ENCODE peak calls at places on chromosome 11, in nine cellular contexts. N, H, G, I, S, D, O, Q and Y are unnamed samples.

GRCh38 chr11:108117746-108118371 is 3.5 kb upstream of the ACAT1 start:
- DNase-seq in N (no peak), H (no peak), G (peak), I (no peak), S (no peak), D (peak), O (peak), Q (peak), Y (peak)

GRCh38 chr11:41110527-41110926 is 348.9 kb downstream of the LRRC4C start:
- DNase-seq in N (no peak), H (no peak), G (no peak), I (no peak), S (no peak), D (no peak), O (no peak), Q (no peak), Y (no peak)

GRCh38 chr11:78039919-78040671 is 17.0 kb upstream of the KCTD14 start:
- DNase-seq in N (peak), H (peak), G (peak), I (peak), S (peak), D (peak), O (peak), Q (peak), Y (peak)

GRCh38 chr11:121206810-121207209 is 85.8 kb upstream of the SC5D start:
- DNase-seq in N (no peak), H (no peak), G (no peak), I (no peak), S (no peak), D (peak), O (no peak), Q (no peak), Y (no peak)

GRCh38 chr11:114246321-114247069 is 49.7 kb upstream of the NNMT start:
- DNase-seq in N (no peak), H (no peak), G (no peak), I (no peak), S (no peak), D (no peak), O (no peak), Q (no peak), Y (no peak)

GRCh38 chr11:131889760-131890620 is 519.6 kb downstream of the NTM start:
- DNase-seq in N (no peak), H (no peak), G (no peak), I (no peak), S (no peak), D (no peak), O (no peak), Q (no peak), Y (no peak)

GRCh38 chr11:114308689-114309089 is 12.5 kb downstream of the NNMT start:
- DNase-seq in N (no peak), H (no peak), G (no peak), I (no peak), S (no peak), D (no peak), O (no peak), Q (no peak), Y (no peak)

GRCh38 chr11:13210424-13210823 is 67.2 kb upstream of the BMAL1 start:
- DNase-seq in N (peak), H (peak), G (peak), I (peak), S (peak), D (peak), O (peak), Q (peak), Y (peak)

GRCh38 chr11:35030716-35031213 is 108.2 kb upstream of the CD44 start:
- DNase-seq in N (no peak), H (no peak), G (peak), I (peak), S (peak), D (peak), O (peak), Q (no peak), Y (peak)

GRCh38 chr11:3037041-3037944 is 19.9 kb downstream of the CARS1 start:
- DNase-seq in N (peak), H (peak), G (peak), I (peak), S (peak), D (peak), O (peak), Q (peak), Y (peak)

GRCh38 chr11:28715726-28716125 is 607.5 kb downstream of the METTL15 start:
- DNase-seq in N (no peak), H (no peak), G (no peak), I (no peak), S (no peak), D (no peak), O (no peak), Q (no peak), Y (no peak)